ENCODE peak calls at places on chromosome 13, in eight cellular contexts. U, G, A, Y, I, O, Q and P are unnamed samples.

GRCh38 chr13:33174491-33174890 is 111.1 kb downstream of the STARD13 start:
- DNase-seq in U (no peak), G (no peak), A (no peak), Y (no peak), I (no peak), O (no peak), Q (no peak), P (no peak)

GRCh38 chr13:28423010-28423409 is 71.9 kb downstream of the FLT1 start:
- DNase-seq in U (no peak), G (peak; percentile 17), A (no peak), Y (no peak), I (no peak), O (no peak), Q (no peak), P (peak; percentile 12)

GRCh38 chr13:46663644-46664043 is 110.7 kb downstream of the LRCH1 start:
- DNase-seq in U (no peak), G (no peak), A (no peak), Y (peak; percentile 25), I (no peak), O (no peak), Q (no peak), P (no peak)

GRCh38 chr13:19927117-19927734 is 31.3 kb upstream of the ZMYM2 start:
- DNase-seq in U (no peak), G (no peak), A (no peak), Y (peak; percentile 71), I (no peak), O (peak; percentile 24), Q (peak; percentile 22), P (no peak)

GRCh38 chr13:80399340-80400163 is 58.6 kb upstream of the SPRY2 start:
- DNase-seq in U (no peak), G (no peak), A (no peak), Y (peak; percentile 34), I (no peak), O (no peak), Q (peak; percentile 10), P (no peak)

GRCh38 chr13:33927315-33927714 is 109.4 kb downstream of the RFC3 start:
- DNase-seq in U (no peak), G (no peak), A (no peak), Y (peak; percentile 33), I (no peak), O (peak; percentile 71), Q (no peak), P (no peak)

GRCh38 chr13:51585234-51585672 is 991 bp downstream of the WDFY2 start:
- DNase-seq in U (no peak), G (no peak), A (no peak), Y (no peak), I (no peak), O (peak; percentile 26), Q (no peak), P (no peak)

GRCh38 chr13:32423592-32423991 is 4.3 kb downstream of the N4BP2L1 start:
- DNase-seq in U (no peak), G (no peak), A (no peak), Y (no peak), I (no peak), O (no peak), Q (no peak), P (no peak)

GRCh38 chr13:95403349-95404140 is 102.3 kb upstream of the ABCC4 start:
- DNase-seq in U (no peak), G (no peak), A (no peak), Y (peak; percentile 13), I (no peak), O (peak; percentile 6), Q (peak; percentile 84), P (no peak)

GRCh38 chr13:26679945-26680516 is 80.6 kb downstream of the GPR12 start:
- DNase-seq in U (no peak), G (no peak), A (no peak), Y (no peak), I (peak; percentile 11), O (peak; percentile 24), Q (peak; percentile 77), P (no peak)

GRCh38 chr13:59269476-59269875 is 894.3 kb downstream of the DIAPH3 start:
- DNase-seq in U (no peak), G (no peak), A (no peak), Y (no peak), I (no peak), O (peak; percentile 96), Q (no peak), P (no peak)

GRCh38 chr13:77918391-77919261 is at the start of gene EDNRB:
- DNase-seq in U (peak; percentile 80), G (peak; percentile 28), A (no peak), Y (no peak), I (peak; percentile 83), O (peak; percentile 38), Q (peak; percentile 58), P (peak; percentile 67)

GRCh38 chr13:97341135-97341534 is 92.8 kb upstream of the RAP2A start:
- DNase-seq in U (no peak), G (no peak), A (no peak), Y (peak; percentile 22), I (no peak), O (no peak), Q (no peak), P (no peak)

GRCh38 chr13:51781246-51782022 is 22.5 kb downstream of the DHRS12 start:
- DNase-seq in U (no peak), G (no peak), A (no peak), Y (peak; percentile 60), I (no peak), O (peak; percentile 31), Q (peak; percentile 64), P (no peak)

GRCh38 chr13:66657165-66657895 is 572.8 kb downstream of the PCDH9 start:
- DNase-seq in U (no peak), G (no peak), A (peak; percentile 90), Y (peak; percentile 97), I (no peak), O (peak; percentile 99), Q (peak; percentile 4), P (no peak)

GRCh38 chr13:107576430-107576829 is 638.9 kb downstream of the LIG4 start:
- DNase-seq in U (no peak), G (no peak), A (no peak), Y (peak; percentile 13), I (no peak), O (no peak), Q (no peak), P (no peak)

GRCh38 chr13:57569981-57570380 is 61.6 kb upstream of the PCDH17 start:
- DNase-seq in U (no peak), G (no peak), A (no peak), Y (peak; percentile 16), I (no peak), O (peak; percentile 36), Q (no peak), P (no peak)

DNA sequence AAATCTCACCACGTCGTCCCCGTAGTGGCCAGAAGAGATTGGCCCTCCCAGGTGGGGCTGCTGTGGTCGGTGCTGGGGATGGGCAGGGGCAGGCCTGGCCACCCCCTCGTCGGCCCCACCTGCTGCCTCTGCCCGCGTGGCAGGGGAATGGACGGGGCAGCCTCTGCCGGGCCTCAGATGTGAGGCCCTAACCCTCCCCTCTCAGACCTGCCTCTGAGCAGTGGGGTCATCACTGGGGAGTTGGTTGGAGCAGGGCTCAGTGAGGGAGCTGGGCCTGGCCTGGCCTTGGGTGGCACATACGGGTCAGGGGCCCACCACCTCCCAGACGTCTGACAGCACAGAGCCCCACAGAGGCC is 41.5 kb downstream of the MCF2L start:
- DNase-seq in U (no peak), G (no peak), A (no peak), Y (no peak), I (peak; percentile 47), O (no peak), Q (no peak), P (no peak)
- H3K4me1 ChIP-seq in U (peaks cover 36% of the 10 kb centered on the region), G (no peaks in the 10 kb centered on the region), A (peaks cover 12% of the 10 kb centered on the region), Y (peaks cover 20% of the 10 kb centered on the region), I (peaks cover 7% of the 10 kb centered on the region), O (no peaks in the 10 kb centered on the region), Q (no peaks in the 10 kb centered on the region), P (no peaks in the 10 kb centered on the region)

GRCh38 chr13:39405596-39405995 is 197.4 kb downstream of the LHFPL6 start:
- DNase-seq in U (no peak), G (no peak), A (no peak), Y (no peak), I (no peak), O (no peak), Q (no peak), P (no peak)
- H3K4me1 ChIP-seq in U (peaks cover 11% of the 10 kb centered on the region), G (peaks cover 20% of the 10 kb centered on the region), A (no peaks in the 10 kb centered on the region), Y (no peaks in the 10 kb centered on the region), I (peaks cover 11% of the 10 kb centered on the region), O (peaks cover 2% of the 10 kb centered on the region), Q (peaks cover 24% of the 10 kb centered on the region), P (peaks cover 2% of the 10 kb centered on the region)

GRCh38 chr13:40597735-40598365 is 68.6 kb downstream of the FOXO1 start:
- DNase-seq in U (no peak), G (no peak), A (no peak), Y (no peak), I (no peak), O (no peak), Q (peak; percentile 15), P (no peak)
- H3K4me1 ChIP-seq in U (peaks cover 30% of the 10 kb centered on the region), G (peaks cover 29% of the 10 kb centered on the region), A (peaks cover 6% of the 10 kb centered on the region), Y (no peaks in the 10 kb centered on the region), I (peaks cover 35% of the 10 kb centered on the region), O (no peaks in the 10 kb centered on the region), Q (no peaks in the 10 kb centered on the region), P (no peaks in the 10 kb centered on the region)

GRCh38 chr13:71524245-71525002 is 342.6 kb downstream of the DACH1 start:
- DNase-seq in U (no peak), G (no peak), A (no peak), Y (no peak), I (no peak), O (no peak), Q (no peak), P (no peak)

GRCh38 chr13:71522976-71523517 is 344.0 kb downstream of the DACH1 start:
- DNase-seq in U (no peak), G (no peak), A (no peak), Y (no peak), I (no peak), O (no peak), Q (no peak), P (no peak)

GRCh38 chr13:71525004-71525403 is 342.0 kb downstream of the DACH1 start:
- DNase-seq in U (no peak), G (no peak), A (no peak), Y (no peak), I (no peak), O (no peak), Q (no peak), P (no peak)
- H3K4me1 ChIP-seq in U (no peaks in the 10 kb centered on the region), G (no peaks in the 10 kb centered on the region), A (no peaks in the 10 kb centered on the region), Y (no peaks in the 10 kb centered on the region), I (no peaks in the 10 kb centered on the region), O (no peaks in the 10 kb centered on the region), Q (no peaks in the 10 kb centered on the region), P (no peaks in the 10 kb centered on the region)

GRCh38 chr13:50390503-50391248 is 375.4 kb downstream of the KCNRG start:
- DNase-seq in U (no peak), G (no peak), A (no peak), Y (no peak), I (no peak), O (no peak), Q (no peak), P (no peak)
- H3K4me1 ChIP-seq in U (peaks cover 6% of the 10 kb centered on the region), G (no peaks in the 10 kb centered on the region), A (no peaks in the 10 kb centered on the region), Y (peaks cover 12% of the 10 kb centered on the region), I (peaks cover 17% of the 10 kb centered on the region), O (peaks cover 7% of the 10 kb centered on the region), Q (peaks cover 47% of the 10 kb centered on the region), P (no peaks in the 10 kb centered on the region)

GRCh38 chr13:75407998-75408397 is 74.0 kb downstream of the TBC1D4 start:
- DNase-seq in U (no peak), G (no peak), A (no peak), Y (no peak), I (no peak), O (no peak), Q (no peak), P (no peak)
- H3K4me1 ChIP-seq in U (peaks cover 8% of the 10 kb centered on the region), G (no peaks in the 10 kb centered on the region), A (no peaks in the 10 kb centered on the region), Y (peaks cover 11% of the 10 kb centered on the region), I (peaks cover 6% of the 10 kb centered on the region), O (no peaks in the 10 kb centered on the region), Q (peaks cover 12% of the 10 kb centered on the region), P (no peaks in the 10 kb centered on the region)